ENCODE peak calls at places on chromosomes 13 and 19, in seven cellular contexts. D, Z, T, K, F, V and N are unnamed samples.

GRCh38 chr13:100535401-100536135 is 53.0 kb downstream of the GGACT start:
- DNase-seq in D (no peak), K (no peak), F (peak), T (no peak), Z (no peak), V (peak), N (no peak)

GRCh38 chr19:35905178-35905727 is 2.8 kb downstream of the TYROBP start:
- DNase-seq in T (no peak), D (no peak), Z (no peak), V (no peak), F (no peak), K (no peak), N (no peak)

GRCh38 chr19:45506991-45507863 is at the start of gene VASP:
- DNase-seq in D (peak), Z (peak), F (peak), V (peak), T (peak), K (peak), N (peak)

GRCh38 chr19:55546822-55547614 is 1.7 kb upstream of the SBK3 start:
- DNase-seq in D (no peak), T (peak), K (no peak), Z (peak), F (peak), V (no peak), N (no peak)

GRCh38 chr19:30064776-30065494 is 122.9 kb downstream of the URI1 start:
- DNase-seq in D (no peak), F (no peak), V (peak), K (no peak), T (no peak), Z (no peak), N (no peak)

GRCh38 chr13:19794552-19795143 is 11.9 kb upstream of the PSPC1 start:
- DNase-seq in Z (no peak), V (no peak), K (no peak), T (no peak), F (no peak), D (no peak), N (no peak)

GRCh38 chr19:1131718-1132552 is 28.1 kb downstream of the GPX4 start:
- DNase-seq in F (peak), K (peak), Z (no peak), T (peak), D (peak), V (no peak), N (no peak)

GRCh38 chr13:75263741-75264407 is 218.1 kb downstream of the TBC1D4 start:
- DNase-seq in T (no peak), Z (no peak), D (no peak), F (peak), K (no peak), V (no peak), N (no peak)

GRCh38 chr13:57137631-57138030 is 3.1 kb upstream of the PRR20A start:
- DNase-seq in D (no peak), K (no peak), F (no peak), V (no peak), Z (no peak), T (no peak), N (no peak)

GRCh38 chr19:33408116-33408515 is 34.6 kb downstream of the CEBPG start:
- DNase-seq in D (no peak), K (peak), T (no peak), V (no peak), F (no peak), Z (no peak), N (no peak)

GRCh38 chr13:104534847-104535246 is 1468.6 kb upstream of the SLC10A2 start:
- DNase-seq in V (no peak), T (no peak), D (no peak), K (no peak), F (no peak), Z (no peak), N (no peak)

GRCh38 chr19:45254044-45254531 is 3.0 kb downstream of the MARK4 start:
- DNase-seq in F (no peak), D (no peak), V (no peak), T (no peak), Z (no peak), K (peak), N (no peak)

GRCh38 chr19:56400485-56400884 is 3.6 kb upstream of the ZNF583 start:
- DNase-seq in T (no peak), D (no peak), F (no peak), Z (no peak), V (no peak), K (no peak), N (no peak)

GRCh38 chr13:76168661-76169060 is 532.5 kb downstream of the LMO7 start:
- DNase-seq in K (no peak), T (no peak), Z (no peak), F (no peak), V (no peak), D (no peak), N (no peak)

GRCh38 chr13:106534844-106535551 is 464 bp downstream of the EFNB2 start:
- DNase-seq in F (peak), K (peak), Z (no peak), T (peak), V (no peak), D (no peak), N (no peak)

GRCh38 chr13:24984134-24984533 is 111.8 kb upstream of the PABPC3 start:
- DNase-seq in F (no peak), Z (no peak), D (no peak), T (no peak), K (no peak), V (no peak), N (no peak)